ENCODE peak calls at places on chromosome 6, in nine cellular contexts. P is HS-27A, Z is neuronal stem cell, X is Peyer's patch, B is AML-193, N is H1, Q is neural crest cell, O is Right ventricle myocardium inferior, U is T-helper 9 cell. C is an unnamed sample.

GRCh38 chr6:165676435-165677068 is 13.5 kb upstream of the PDE10A start:
- DNase-seq in P (no peak), Z (no peak), X (no peak), B (no peak), N (no peak), Q (no peak), O (no peak), U (no peak), C (peak)

GRCh38 chr6:101413773-101414172 is 20.3 kb downstream of the GRIK2 start:
- DNase-seq in P (no peak), Z (no peak), X (no peak), B (no peak), N (no peak), Q (no peak), O (no peak), U (no peak), C (no peak)

GRCh38 chr6:30963641-30964040 is 19.9 kb upstream of the MUC21 start:
- DNase-seq in P (no peak), Z (no peak), X (no peak), B (no peak), N (no peak), Q (no peak), O (no peak), U (no peak), C (no peak)

GRCh38 chr6:21438986-21439352 is 154.6 kb upstream of the SOX4 start:
- DNase-seq in P (no peak), Z (no peak), X (no peak), B (peak), N (no peak), Q (no peak), O (no peak), U (no peak), C (no peak)

GRCh38 chr6:158170656-158171081 is 2.5 kb downstream of the GTF2H5 start:
- DNase-seq in P (peak), Z (no peak), X (no peak), B (no peak), N (no peak), Q (no peak), O (no peak), U (no peak), C (peak)

GRCh38 chr6:40961831-40962230 is 77.2 kb downstream of the UNC5CL start:
- DNase-seq in P (no peak), Z (no peak), X (no peak), B (no peak), N (no peak), Q (no peak), O (no peak), U (no peak), C (no peak)

GRCh38 chr6:104638841-104639290 is 220.9 kb downstream of the HACE1 start:
- DNase-seq in P (no peak), Z (no peak), X (no peak), B (no peak), N (no peak), Q (no peak), O (peak), U (no peak), C (no peak)

GRCh38 chr6:114339706-114340105 is 3.1 kb downstream of the HS3ST5 start:
- DNase-seq in P (no peak), Z (no peak), X (no peak), B (no peak), N (no peak), Q (no peak), O (no peak), U (no peak), C (peak)

GRCh38 chr6:163745566-163746400 is 331.3 kb downstream of the QKI start:
- DNase-seq in P (no peak), Z (peak), X (no peak), B (no peak), N (no peak), Q (peak), O (no peak), U (no peak), C (peak)

C was measured in SJSA1.